ENCODE peak calls at places on chromosomes 1 and 21, in six cellular contexts. C is Daoy, T is activated gamma-delta T cell treated with Interleukin-2 at 50 U/mL for 16 hours, H is cardiac fibroblast, Z is GM23248, D is mesenteric fat pad. V is an unnamed sample.

GRCh38 chr1:187762109-187762508 is 933.4 kb downstream of the PLA2G4A start:
- DNase-seq in C (no peak), T (no peak), H (no peak), Z (no peak), D (no peak), V (no peak)

GRCh38 chr1:7856345-7856744 is 3.5 kb upstream of the UTS2 start:
- DNase-seq in C (no peak), T (no peak), H (peak; percentile 3), Z (no peak), D (no peak), V (no peak)

GRCh38 chr1:50873458-50874187 is 86.4 kb downstream of the FAF1 start:
- DNase-seq in C (peak; percentile 75), T (peak; percentile 62), H (peak; percentile 85), Z (peak; percentile 38), D (no peak), V (peak; percentile 79)

GRCh38 chr1:221439008-221439733 is 302.7 kb downstream of the DUSP10 start:
- DNase-seq in C (peak; percentile 96), T (peak; percentile 38), H (peak; percentile 92), Z (peak; percentile 93), D (no peak), V (peak; percentile 94)

GRCh38 chr1:156865258-156865657 is 4.6 kb downstream of the NTRK1 start:
- DNase-seq in C (no peak), T (no peak), H (no peak), Z (no peak), D (no peak), V (no peak)

GRCh38 chr1:42957229-42957879 is 1.3 kb downstream of the SLC2A1 start:
- DNase-seq in C (no peak), T (no peak), H (no peak), Z (no peak), D (no peak), V (no peak)

GRCh38 chr1:198845851-198846250 is 207.0 kb downstream of the PTPRC start:
- DNase-seq in C (peak; percentile 25), T (no peak), H (peak; percentile 73), Z (no peak), D (no peak), V (peak; percentile 50)

GRCh38 chr1:115056395-115056798 is 26.8 kb downstream of the TSHB start:
- DNase-seq in C (peak; percentile 41), T (no peak), H (peak; percentile 48), Z (peak; percentile 68), D (no peak), V (peak; percentile 66)

GRCh38 chr1:205199090-205199930 is 12.2 kb downstream of the DSTYK start:
- DNase-seq in C (peak; percentile 57), T (no peak), H (peak; percentile 25), Z (peak; percentile 69), D (no peak), V (peak; percentile 93)

GRCh38 chr1:109242387-109242786 is 7.0 kb upstream of the CELSR2 start:
- DNase-seq in C (no peak), T (no peak), H (peak; percentile 7), Z (peak; percentile 59), D (peak; percentile 84), V (no peak)

GRCh38 chr21:37463083-37463780 is 96.7 kb downstream of the DYRK1A start:
- DNase-seq in C (peak; percentile 28), T (peak; percentile 17), H (peak; percentile 70), Z (peak; percentile 79), D (no peak), V (peak; percentile 57)

GRCh38 chr1:38740543-38740942 is 119.0 kb downstream of the RRAGC start:
- DNase-seq in C (no peak), T (no peak), H (no peak), Z (peak; percentile 4), D (no peak), V (no peak)

GRCh38 chr1:10510520-10511493 is 36.1 kb downstream of the PEX14 start:
- DNase-seq in C (peak; percentile 90), T (peak; percentile 76), H (peak; percentile 90), Z (peak; percentile 98), D (peak; percentile 45), V (peak; percentile 87)

GRCh38 chr21:45640001-45640887 is 3.3 kb upstream of the PCBP3 start:
- DNase-seq in C (no peak), T (no peak), H (no peak), Z (no peak), D (peak; percentile 33), V (no peak)

GRCh38 chr1:19757641-19758040 is 42.1 kb downstream of the TMCO4 start:
- DNase-seq in C (no peak), T (no peak), H (peak; percentile 29), Z (peak; percentile 44), D (no peak), V (no peak)

GRCh38 chr1:171984850-171985485 is 143.7 kb downstream of the DNM3 start:
- DNase-seq in C (peak; percentile 12), T (no peak), H (peak; percentile 55), Z (peak; percentile 73), D (no peak), V (peak; percentile 30)

GRCh38 chr1:196650403-196650802 is 1.4 kb upstream of the CFH start:
- DNase-seq in C (no peak), T (no peak), H (no peak), Z (no peak), D (no peak), V (no peak)

GRCh38 chr1:159803946-159804695 is 2.0 kb downstream of the FCRL6 start:
- DNase-seq in C (no peak), T (no peak), H (no peak), Z (no peak), D (no peak), V (no peak)

GRCh38 chr1:40495315-40495903 is 13.2 kb upstream of the EXO5 start:
- DNase-seq in C (no peak), T (no peak), H (peak; percentile 17), Z (no peak), D (no peak), V (no peak)

GRCh38 chr1:39507230-39507928 is 15.9 kb downstream of the BMP8A start:
- DNase-seq in C (no peak), T (no peak), H (peak; percentile 36), Z (peak; percentile 18), D (no peak), V (peak; percentile 12)

GRCh38 chr1:1141244-1141910 is 25.5 kb upstream of the C1orf159 start:
- DNase-seq in C (no peak), T (no peak), H (no peak), Z (no peak), D (no peak), V (no peak)

GRCh38 chr1:93710949-93711591 is 29.4 kb upstream of the BCAR3 start:
- DNase-seq in C (peak; percentile 39), T (no peak), H (no peak), Z (no peak), D (no peak), V (peak; percentile 32)

GRCh38 chr1:53470155-53470554 is 11.0 kb downstream of the DMRTB1 start:
- DNase-seq in C (peak; percentile 92), T (no peak), H (peak; percentile 66), Z (peak; percentile 90), D (peak; percentile 90), V (no peak)

GRCh38 chr1:216499581-216500272 is 76.5 kb upstream of the USH2A start:
- DNase-seq in C (no peak), T (no peak), H (no peak), Z (no peak), D (no peak), V (no peak)

GRCh38 chr21:35059742-35060141 is 10.6 kb upstream of the RUNX1 start:
- DNase-seq in C (no peak), T (no peak), H (peak; percentile 32), Z (peak; percentile 42), D (no peak), V (peak; percentile 43)

GRCh38 chr1:29145739-29146437 is 22.2 kb upstream of the TMEM200B start:
- DNase-seq in C (no peak), T (no peak), H (peak; percentile 90), Z (peak; percentile 95), D (no peak), V (peak; percentile 77)

V was measured in RPMI7951.